ENCODE peak calls at places on chromosomes 1 and 21, in seven cellular contexts. T, B, O, G, K, E and Y are unnamed samples.

GRCh38 chr1:14345925-14346550 is 252.4 kb upstream of the KAZN start:
- DNase-seq in T (no peak), B (no peak), O (peak), G (no peak), K (no peak), E (no peak), Y (no peak)

GRCh38 chr1:9716404-9717192 is 65.1 kb downstream of the PIK3CD start:
- DNase-seq in T (no peak), B (no peak), O (peak), G (peak), K (no peak), E (no peak), Y (no peak)

GRCh38 chr1:184698001-184698400 is 56.7 kb downstream of the EDEM3 start:
- DNase-seq in T (no peak), B (no peak), O (no peak), G (no peak), K (no peak), E (no peak), Y (no peak)

GRCh38 chr1:100868364-100868995 is 26.2 kb downstream of the EXTL2 start:
- DNase-seq in T (no peak), B (no peak), O (peak), G (no peak), K (peak), E (no peak), Y (peak)

GRCh38 chr1:3863231-3863935 is 6.1 kb downstream of the DFFB start:
- DNase-seq in T (no peak), B (no peak), O (no peak), G (no peak), K (no peak), E (no peak), Y (no peak)

GRCh38 chr1:3105167-3105863 is 36.3 kb downstream of the PRDM16 start:
- DNase-seq in T (no peak), B (no peak), O (no peak), G (no peak), K (no peak), E (no peak), Y (no peak)

GRCh38 chr1:47785561-47786271 is 211.5 kb downstream of the TRABD2B start:
- DNase-seq in T (no peak), B (no peak), O (peak), G (no peak), K (peak), E (no peak), Y (no peak)

GRCh38 chr1:5622412-5622811 is 369.8 kb downstream of the NPHP4 start:
- DNase-seq in T (no peak), B (no peak), O (no peak), G (no peak), K (no peak), E (no peak), Y (no peak)

GRCh38 chr1:47630346-47630745 is 192.5 kb downstream of the FOXD2 start:
- DNase-seq in T (no peak), B (no peak), O (no peak), G (no peak), K (no peak), E (no peak), Y (no peak)

GRCh38 chr1:167094690-167095089 is 815 bp downstream of the STYXL2 start:
- DNase-seq in T (no peak), B (no peak), O (no peak), G (no peak), K (no peak), E (no peak), Y (no peak)

GRCh38 chr1:2298685-2299673 is 70.9 kb downstream of the SKI start:
- DNase-seq in T (no peak), B (no peak), O (no peak), G (no peak), K (no peak), E (no peak), Y (no peak)

GRCh38 chr1:217076902-217077301 is 353.7 kb upstream of the ESRRG start:
- DNase-seq in T (no peak), B (peak), O (no peak), G (no peak), K (no peak), E (no peak), Y (no peak)

GRCh38 chr1:9233942-9234222 is 692 bp upstream of the H6PD start:
- DNase-seq in T (no peak), B (no peak), O (no peak), G (no peak), K (no peak), E (no peak), Y (no peak)

GRCh38 chr1:12456979-12457378 is 161.0 kb downstream of the DHRS3 start:
- DNase-seq in T (no peak), B (no peak), O (no peak), G (no peak), K (no peak), E (no peak), Y (no peak)

GRCh38 chr1:112346802-112347350 is 49.1 kb upstream of the CTTNBP2NL start:
- DNase-seq in T (no peak), B (no peak), O (no peak), G (peak), K (no peak), E (no peak), Y (no peak)

GRCh38 chr21:38343691-38344090 is 86.9 kb downstream of the KCNJ15 start:
- DNase-seq in T (no peak), B (peak), O (no peak), G (no peak), K (no peak), E (no peak), Y (no peak)

GRCh38 chr1:112493351-112493750 is 15.4 kb upstream of the WNT2B start:
- DNase-seq in T (no peak), B (no peak), O (no peak), G (no peak), K (no peak), E (no peak), Y (no peak)

GRCh38 chr21:37139902-37140301 is 66.8 kb downstream of the TTC3 start:
- DNase-seq in T (no peak), B (no peak), O (no peak), G (no peak), K (no peak), E (no peak), Y (no peak)

GRCh38 chr1:145965119-145965744 is 742 bp downstream of the POLR3GL start:
- DNase-seq in T (no peak), B (no peak), O (no peak), G (no peak), K (no peak), E (no peak), Y (no peak)

GRCh38 chr21:21018841-21019240 is 20.6 kb downstream of the NCAM2 start:
- DNase-seq in T (no peak), B (no peak), O (no peak), G (no peak), K (no peak), E (no peak), Y (no peak)

GRCh38 chr1:30756545-30757195 is 904 bp downstream of the LAPTM5 start:
- DNase-seq in T (no peak), B (peak), O (peak), G (peak), K (peak), E (peak), Y (peak)

GRCh38 chr1:11272544-11272841 is 505 bp upstream of the UBIAD1 start:
- DNase-seq in T (no peak), B (no peak), O (no peak), G (no peak), K (no peak), E (no peak), Y (no peak)

GRCh38 chr1:64242895-64243756 is 39.7 kb downstream of the UBE2U start:
- DNase-seq in T (no peak), B (no peak), O (no peak), G (no peak), K (peak), E (no peak), Y (peak)

GRCh38 chr1:76826072-76826827 is 41.0 kb upstream of the ST6GALNAC5 start:
- DNase-seq in T (no peak), B (no peak), O (no peak), G (no peak), K (no peak), E (no peak), Y (no peak)

GRCh38 chr1:10236405-10237156 is 26.2 kb downstream of the KIF1B start:
- DNase-seq in T (no peak), B (no peak), O (no peak), G (no peak), K (no peak), E (no peak), Y (no peak)

GRCh38 chr1:225342695-225343094 is 85.1 kb downstream of the LBR start:
- DNase-seq in T (no peak), B (no peak), O (no peak), G (no peak), K (no peak), E (no peak), Y (no peak)

GRCh38 chr1:155174334-155175280 is 958 bp downstream of the TRIM46 start:
- DNase-seq in T (peak), B (peak), O (no peak), G (peak), K (no peak), E (peak), Y (no peak)

GRCh38 chr1:114112775-114113174 is 40.9 kb downstream of the SYT6 start:
- DNase-seq in T (no peak), B (no peak), O (no peak), G (no peak), K (no peak), E (no peak), Y (no peak)
- TF ChIP-seq POLR2A in T (no peak), B (no peak), O (no peak), G (no peak), K (no peak), E (no peak), Y (no peak)

DNA sequence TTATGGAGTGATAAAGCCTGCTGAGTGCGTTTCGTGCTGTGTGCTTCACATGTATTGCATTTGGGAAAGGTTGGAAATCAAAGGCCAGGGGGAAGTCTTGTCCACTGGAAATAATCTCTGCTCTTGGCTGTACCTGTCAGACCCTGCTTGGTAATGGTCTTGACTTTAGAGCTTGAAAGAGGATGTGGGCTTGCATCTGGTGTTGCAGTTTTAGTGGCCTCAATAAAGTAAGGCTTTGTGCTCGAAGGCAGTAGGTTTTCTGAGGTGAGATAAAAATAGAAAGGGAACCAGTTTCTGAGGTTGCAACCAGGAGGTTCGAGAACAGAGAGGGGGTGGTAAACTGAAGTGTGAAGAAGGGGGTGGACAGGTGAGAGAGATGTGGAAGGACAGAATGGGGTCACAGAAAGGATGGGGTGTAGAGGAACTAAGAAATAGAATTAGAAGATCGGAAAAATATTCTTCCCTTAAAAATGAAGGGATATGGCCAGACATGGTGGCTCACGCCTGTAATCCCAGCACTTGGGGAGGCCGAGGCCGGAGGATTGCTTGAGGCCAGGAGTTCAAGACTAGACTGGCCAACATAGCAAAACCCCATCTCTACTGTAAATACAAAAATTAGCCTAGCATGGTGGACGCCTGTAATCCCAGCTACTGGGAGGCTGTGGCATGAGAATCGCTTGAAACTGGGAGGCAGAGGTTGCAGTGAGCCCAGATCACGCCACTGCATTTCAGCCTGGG is 1.5 kb downstream of the S100PBP start:
- DNase-seq in T (peak), B (no peak), O (no peak), G (no peak), K (peak), E (peak), Y (peak)
- TF ChIP-seq POLR2A in T (peak), B (no peak), O (no peak), G (no peak), K (peak), E (no peak), Y (no peak)

DNA sequence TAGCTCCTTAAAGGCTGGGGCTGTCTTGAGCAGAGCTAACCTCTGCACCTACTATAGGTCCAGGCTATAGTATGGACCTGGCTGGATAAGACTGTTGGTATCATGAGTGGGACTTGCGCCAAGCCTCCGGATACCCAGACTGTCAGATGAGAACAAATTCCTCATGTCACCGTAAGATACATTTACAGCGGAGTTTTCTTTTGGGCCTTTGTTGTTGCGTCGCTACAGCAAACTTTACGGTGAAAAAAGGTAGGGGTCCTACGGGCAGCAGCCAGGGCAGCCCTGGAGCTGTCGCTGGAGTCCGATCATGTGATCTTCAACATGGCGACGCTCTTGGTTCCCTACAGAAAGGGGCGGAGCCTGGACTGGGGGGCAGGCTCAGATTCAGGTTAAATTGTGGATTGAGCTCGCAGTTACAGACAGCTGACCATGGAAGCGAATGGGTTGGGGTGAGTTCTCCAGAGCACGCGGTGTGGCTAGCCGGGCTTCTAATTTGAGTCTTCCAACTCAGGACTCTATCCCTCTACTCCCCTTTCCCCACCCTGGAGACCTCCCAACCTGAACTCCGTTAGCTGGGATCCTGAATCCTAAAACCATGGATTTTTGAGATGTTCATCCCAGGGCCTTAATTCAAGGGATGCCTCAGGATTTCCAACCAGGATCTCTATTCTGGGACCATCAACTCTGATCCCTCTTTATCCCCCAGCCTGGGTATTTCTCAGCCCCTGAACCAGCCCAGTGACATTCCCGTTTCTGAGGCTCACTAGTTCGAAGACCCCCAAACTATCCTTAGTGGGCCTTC is at the start of gene UROD:
- DNase-seq in T (peak), B (peak), O (peak), G (peak), K (peak), E (peak), Y (peak)
- TF ChIP-seq POLR2A in T (peak), B (no peak), O (peak), G (no peak), K (peak), E (peak), Y (peak)

DNA sequence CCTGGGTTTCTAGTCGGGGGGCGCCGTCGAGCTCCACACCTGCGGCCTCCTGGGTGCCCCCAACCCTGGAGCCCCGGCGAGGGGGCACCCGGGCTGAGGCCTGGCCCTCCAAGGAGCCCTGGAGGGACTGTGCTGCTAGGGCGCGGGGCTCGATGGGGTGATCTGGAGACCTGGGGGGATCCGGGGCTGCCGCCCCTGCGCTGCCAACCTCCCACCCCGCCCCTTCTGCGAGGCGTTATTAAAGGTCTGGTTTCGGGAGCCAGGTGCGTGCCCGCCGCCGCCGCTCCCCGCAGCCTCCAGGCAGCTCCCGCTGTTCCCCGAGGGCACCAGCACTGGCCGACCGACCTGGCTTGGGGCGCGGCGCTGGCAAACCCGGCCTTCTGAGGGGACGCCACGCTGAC is 746 bp upstream of the POFUT2 start:
- DNase-seq in T (no peak), B (peak), O (no peak), G (no peak), K (no peak), E (peak), Y (no peak)
- TF ChIP-seq POLR2A in T (no peak), B (no peak), O (no peak), G (no peak), K (no peak), E (no peak), Y (no peak)